ENCODE peak calls at places on chromosome 6, in ten cellular contexts. L is transverse colon, K is endothelial cell of umbilical vein, T is HepG2, S is breast epithelium, A is stomach, U is HCT116, I is K562, J is sigmoid colon, D is vagina. M is an unnamed sample. For H3K9me3, the result is how much of the 10 kb centered on the place peaks cover.

GRCh38 chr6:134436281-134436815 is 118.4 kb upstream of the SGK1 start:
- DNase-seq in L (peak), K (peak), T (peak), S (no peak), A (no peak), U (peak), I (peak), J (no peak), D (no peak), M (no peak)

GRCh38 chr6:34709386-34709785 is 12.8 kb upstream of the ILRUN start:
- DNase-seq in L (peak), K (peak), T (no peak), S (peak), A (peak), U (no peak), I (no peak), J (peak), D (no peak), M (peak)

GRCh38 chr6:75308250-75308988 is 23.8 kb upstream of the TMEM30A start:
- DNase-seq in L (no peak), K (no peak), T (no peak), S (no peak), A (no peak), U (no peak), I (no peak), J (no peak), D (no peak), M (no peak)

GRCh38 chr6:10313799-10314162 is 101.1 kb downstream of the TFAP2A start:
- DNase-seq in L (no peak), K (no peak), T (no peak), S (no peak), A (no peak), U (no peak), I (peak), J (no peak), D (no peak), M (no peak)

GRCh38 chr6:34723203-34723602 is 26.6 kb upstream of the ILRUN start:
- DNase-seq in L (no peak), K (no peak), T (peak), S (no peak), A (no peak), U (no peak), I (no peak), J (no peak), D (no peak), M (no peak)

GRCh38 chr6:170152989-170153388 is 137.9 kb downstream of the DLL1 start:
- DNase-seq in L (peak), K (no peak), T (peak), S (peak), A (peak), U (peak), I (peak), J (no peak), D (no peak), M (peak)

GRCh38 chr6:36805917-36806316 is 33.3 kb downstream of the CPNE5 start:
- DNase-seq in L (no peak), K (no peak), T (no peak), S (no peak), A (no peak), U (no peak), I (peak), J (no peak), D (no peak), M (no peak)

GRCh38 chr6:71979911-71980310 is 93.6 kb downstream of the RIMS1 start:
- DNase-seq in L (no peak), K (no peak), T (no peak), S (no peak), A (no peak), U (no peak), I (no peak), J (no peak), D (no peak), M (no peak)

GRCh38 chr6:24945046-24945445 is 9.3 kb upstream of the RIPOR2 start:
- DNase-seq in L (no peak), K (no peak), T (no peak), S (no peak), A (no peak), U (no peak), I (no peak), J (no peak), D (no peak), M (no peak)
- H3K9me3 ChIP-seq in L (under half), K (under half), T (under half), S (under half), A (under half), U (under half), I (under half), J (under half), D (under half), M (under half)

GRCh38 chr6:15500901-15501805 is 161.7 kb downstream of the DTNBP1 start:
- DNase-seq in L (peak), K (no peak), T (no peak), S (no peak), A (no peak), U (no peak), I (no peak), J (peak), D (no peak), M (no peak)
- TF ChIP-seq POLR2AphosphoS5 in L (no peak), K (no peak), T (no peak), S (no peak), A (no peak), U (no peak), I (no peak), J (no peak), D (no peak), M (no peak)

DNA sequence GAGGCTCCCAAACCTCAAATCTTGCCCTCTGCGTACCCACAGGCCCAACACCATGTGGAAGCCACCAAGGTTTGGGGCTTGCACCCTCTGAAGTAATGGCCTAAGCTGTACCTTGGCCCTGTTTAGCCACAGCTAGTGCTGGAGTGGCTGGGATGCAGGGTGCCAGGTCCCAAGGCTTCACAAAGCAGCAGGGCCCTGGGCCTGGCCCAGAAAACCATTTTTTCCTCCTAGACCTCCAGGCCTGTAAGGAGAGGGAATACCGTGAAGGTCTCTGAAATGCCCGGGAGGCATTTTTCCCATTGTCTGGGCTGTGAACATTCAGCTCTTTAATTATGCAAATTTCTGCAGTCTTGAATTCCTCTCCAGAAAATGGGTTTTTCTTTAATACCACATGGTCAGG is 223.7 kb upstream of the CCN2 start:
- DNase-seq in L (no peak), K (no peak), T (no peak), S (no peak), A (no peak), U (no peak), I (no peak), J (no peak), D (no peak), M (no peak)
- H3K9me3 ChIP-seq in L (under half), K (under half), T (under half), S (under half), A (under half), U (under half), I (under half), J (under half), D (under half), M (under half)

GRCh38 chr6:132085731-132086130 is 134.6 kb upstream of the CCN2 start:
- DNase-seq in L (no peak), K (no peak), T (no peak), S (no peak), A (no peak), U (no peak), I (no peak), J (no peak), D (no peak), M (no peak)

GRCh38 chr6:132088150-132088549 is 137.0 kb upstream of the CCN2 start:
- DNase-seq in L (no peak), K (no peak), T (no peak), S (no peak), A (no peak), U (no peak), I (no peak), J (no peak), D (no peak), M (no peak)

GRCh38 chr6:132087391-132087790 is 136.2 kb upstream of the CCN2 start:
- DNase-seq in L (no peak), K (peak), T (no peak), S (no peak), A (no peak), U (no peak), I (no peak), J (no peak), D (no peak), M (no peak)

GRCh38 chr6:132082421-132082820 is 131.2 kb upstream of the CCN2 start:
- DNase-seq in L (no peak), K (no peak), T (no peak), S (no peak), A (no peak), U (no peak), I (no peak), J (no peak), D (no peak), M (no peak)

DNA sequence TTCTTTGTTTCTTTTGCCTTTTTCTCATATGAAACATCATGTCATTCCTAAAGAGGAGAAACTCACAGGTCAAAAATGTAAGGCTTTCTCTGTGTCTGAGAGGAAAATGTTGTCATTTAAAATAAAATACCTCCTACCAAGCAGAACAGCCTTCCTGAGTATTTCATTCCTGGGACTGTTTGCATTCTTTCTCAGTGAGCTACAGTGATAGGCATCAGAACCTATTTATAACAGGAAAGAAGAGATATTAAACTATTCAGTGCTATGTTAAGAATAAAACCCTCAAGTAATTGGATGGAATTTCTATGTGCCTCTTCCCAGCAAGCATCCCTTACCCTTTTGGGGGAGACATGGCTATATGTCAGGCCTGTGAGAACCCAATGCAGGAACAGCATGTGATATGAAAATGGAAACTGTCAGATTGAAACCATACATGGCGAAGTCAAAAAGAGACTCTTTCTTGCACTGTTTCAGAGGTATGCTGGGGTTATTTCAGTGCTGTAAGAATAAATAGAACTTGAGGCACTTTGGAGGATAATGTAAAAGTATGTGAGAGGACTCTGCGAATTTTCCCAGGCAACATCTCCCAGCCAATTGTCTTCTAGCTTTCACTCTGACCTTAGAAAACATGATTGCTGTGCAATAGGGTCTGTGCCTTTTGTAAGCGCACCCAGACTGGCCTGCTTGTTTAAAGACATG is 133.8 kb upstream of the CCN2 start:
- DNase-seq in L (no peak), K (peak), T (no peak), S (no peak), A (no peak), U (no peak), I (no peak), J (no peak), D (no peak), M (no peak)
- TF ChIP-seq POLR2AphosphoS5 in L (no peak), K (no peak), T (no peak), S (no peak), A (no peak), U (no peak), I (no peak), J (no peak), D (no peak), M (no peak)

M was measured in prostate gland.